ENCODE peak calls at places on chromosome 22, in nine cellular contexts. U is cardiac muscle cell, C is lung, B is breast epithelium, L is gastrocnemius medialis, F is brain microvascular endothelial cell, Q is aorta, N is LNCaP clone FGC, X is adipocyte. J is an unnamed sample.
A peak's percentile ranks its signal among the peaks of the same experiment; 100 is the strongest.

GRCh38 chr22:28441720-28442263 is 237.8 kb downstream of the TTC28 start:
- DNase-seq in B (no peak), U (peak; percentile 23), Q (no peak), C (no peak), F (no peak), X (peak; percentile 44), N (no peak), L (no peak), J (no peak)

GRCh38 chr22:48647606-48648515 is 1179.8 kb downstream of the BRD1 start:
- DNase-seq in L (no peak), F (no peak), X (no peak), C (no peak), B (no peak), Q (no peak), U (no peak), N (no peak), J (no peak)

GRCh38 chr22:37634505-37635002 is 4.9 kb upstream of the SH3BP1 start:
- DNase-seq in Q (no peak), B (no peak), L (no peak), X (peak; percentile 24), U (no peak), N (no peak), C (no peak), F (no peak), J (no peak)

GRCh38 chr22:37627545-37627944 is 11.9 kb upstream of the SH3BP1 start:
- DNase-seq in C (no peak), N (no peak), L (no peak), U (no peak), Q (no peak), X (no peak), B (no peak), F (no peak), J (no peak)

GRCh38 chr22:24101966-24102365 is 79.3 kb upstream of the SUSD2 start:
- DNase-seq in U (no peak), F (no peak), Q (peak; percentile 43), C (no peak), B (no peak), L (no peak), X (no peak), N (no peak), J (no peak)

GRCh38 chr22:48268771-48269552 is 1506.5 kb downstream of the TBC1D22A start:
- DNase-seq in U (no peak), L (no peak), Q (no peak), B (no peak), X (no peak), N (no peak), C (peak; percentile 57), F (no peak), J (no peak)

GRCh38 chr22:19174106-19175025 is 4.2 kb downstream of the SLC25A1 start:
- DNase-seq in B (peak; percentile 63), L (no peak), Q (peak; percentile 88), N (no peak), U (no peak), X (peak; percentile 56), C (no peak), F (peak; percentile 50), J (peak; percentile 67)

GRCh38 chr22:50542416-50542927 is 3.2 kb upstream of the KLHDC7B start:
- DNase-seq in Q (no peak), U (no peak), B (no peak), X (no peak), F (no peak), C (peak; percentile 59), L (no peak), N (no peak), J (no peak)

GRCh38 chr22:22935056-22935545 is 47.5 kb downstream of the IGLL5 start:
- DNase-seq in F (no peak), Q (no peak), N (no peak), U (no peak), X (no peak), B (no peak), L (no peak), C (no peak), J (no peak)

GRCh38 chr22:35489225-35489624 is 51.4 kb upstream of the RASD2 start:
- DNase-seq in Q (no peak), N (no peak), C (no peak), X (no peak), B (no peak), L (no peak), F (no peak), U (no peak), J (no peak)

GRCh38 chr22:36055376-36056310 is 27.0 kb upstream of the RBFOX2 start:
- DNase-seq in U (no peak), Q (no peak), N (no peak), X (peak; percentile 83), C (no peak), L (no peak), B (no peak), F (peak; percentile 61), J (peak; percentile 75)

GRCh38 chr22:26474687-26475086 is 8.9 kb downstream of the HPS4 start:
- DNase-seq in X (no peak), U (no peak), L (no peak), B (no peak), F (no peak), N (no peak), Q (no peak), C (no peak), J (no peak)

DNA sequence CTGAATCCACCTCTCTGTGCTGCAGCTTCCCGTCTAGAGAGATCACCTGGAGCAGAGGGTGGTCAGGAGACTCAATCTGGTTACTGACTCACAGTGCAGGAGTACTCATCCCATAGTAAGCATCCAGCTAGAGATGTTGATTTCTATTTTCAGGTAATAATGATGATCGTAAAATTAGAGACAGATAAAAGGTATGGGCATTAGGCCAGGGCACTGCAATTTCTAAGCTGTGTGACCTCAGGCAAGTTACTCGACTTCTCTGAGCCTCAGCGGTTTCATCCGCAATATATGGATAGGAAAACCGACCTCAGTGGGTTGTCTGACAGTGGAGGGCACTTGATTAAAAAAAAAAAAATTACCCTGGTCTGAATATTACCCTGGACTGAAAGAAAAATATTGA is 13.8 kb upstream of the SAMM50 start:
- DNase-seq in Q (no peak), C (no peak), F (no peak), U (no peak), N (no peak), L (no peak), B (no peak), X (no peak), J (no peak)
- H3K4me3 ChIP-seq in Q (no peak overlapping the region), C (no peak overlapping the region), F (no peak overlapping the region), U (no peak overlapping the region), N (no peak overlapping the region), L (no peak overlapping the region), B (no peak overlapping the region), X (no peak overlapping the region), J (no peak overlapping the region)

GRCh38 chr22:45684752-45685359 is 13.2 kb downstream of the ATXN10 start:
- DNase-seq in L (no peak), F (no peak), U (no peak), B (no peak), C (no peak), Q (no peak), X (no peak), N (no peak), J (no peak)
- H3K4me3 ChIP-seq in L (no peak overlapping the region), F (no peak overlapping the region), U (no peak overlapping the region), B (no peak overlapping the region), C (no peak overlapping the region), Q (no peak overlapping the region), X (no peak overlapping the region), N (no peak overlapping the region), J (no peak overlapping the region)

GRCh38 chr22:40606306-40606705 is 30.2 kb downstream of the MRTFA start:
- DNase-seq in F (no peak), N (no peak), X (no peak), U (no peak), L (no peak), C (no peak), Q (no peak), B (no peak), J (peak; percentile 56)
- H3K4me3 ChIP-seq in F (no peak overlapping the region), N (no peak overlapping the region), X (no peak overlapping the region), U (no peak overlapping the region), L (no peak overlapping the region), C (no peak overlapping the region), Q (no peak overlapping the region), B (no peak overlapping the region), J (no peak overlapping the region)

GRCh38 chr22:30970356-30970746 is 1.3 kb downstream of the TUG1 start:
- DNase-seq in X (peak; percentile 4), B (no peak), U (no peak), F (no peak), C (no peak), N (no peak), L (no peak), Q (no peak), J (no peak)
- H3K4me3 ChIP-seq in X (peak overlapping the region; percentile 87), B (peak overlapping the region; percentile 84), U (peak overlapping the region; percentile 81), F (peak overlapping the region; percentile 73), C (peak overlapping the region; percentile 89), N (peak overlapping the region; percentile 81), L (peak overlapping the region; percentile 61), Q (peak overlapping the region; percentile 70), J (peak overlapping the region; percentile 62)

GRCh38 chr22:25112538-25113253 is 87.0 kb upstream of the CRYBB3 start:
- DNase-seq in B (no peak), C (no peak), L (peak; percentile 81), U (no peak), Q (no peak), X (no peak), N (no peak), F (no peak), J (no peak)
- H3K4me3 ChIP-seq in B (peak overlapping the region; percentile 40), C (peak overlapping the region; percentile 3), L (peak overlapping the region; percentile 80), U (no peak overlapping the region), Q (no peak overlapping the region), X (no peak overlapping the region), N (peak overlapping the region; percentile 64), F (no peak overlapping the region), J (no peak overlapping the region)

GRCh38 chr22:44668190-44668885 is 33.7 kb upstream of the PRR5 start:
- DNase-seq in C (no peak), X (peak; percentile 77), F (no peak), L (no peak), U (peak; percentile 68), B (no peak), N (no peak), Q (peak; percentile 75), J (no peak)

GRCh38 chr22:44670220-44670983 is 31.6 kb upstream of the PRR5 start:
- DNase-seq in X (no peak), L (no peak), F (no peak), C (no peak), B (no peak), U (no peak), Q (no peak), N (no peak), J (no peak)

GRCh38 chr22:44668886-44669724 is 32.9 kb upstream of the PRR5 start:
- DNase-seq in N (no peak), B (no peak), Q (peak; percentile 62), U (no peak), F (no peak), X (peak; percentile 50), L (no peak), C (no peak), J (no peak)

GRCh38 chr22:44667829-44668189 is 34.2 kb upstream of the PRR5 start:
- DNase-seq in U (no peak), X (peak; percentile 38), F (no peak), L (no peak), C (no peak), B (no peak), N (no peak), Q (peak; percentile 39), J (no peak)

GRCh38 chr22:44669725-44670027 is 32.3 kb upstream of the PRR5 start:
- DNase-seq in N (no peak), L (no peak), F (no peak), Q (peak; percentile 34), B (no peak), U (peak; percentile 47), C (no peak), X (peak; percentile 60), J (no peak)
- H3K4me3 ChIP-seq in N (peak overlapping the region; percentile 56), L (no peak overlapping the region), F (no peak overlapping the region), Q (no peak overlapping the region), B (peak overlapping the region; percentile 61), U (no peak overlapping the region), C (no peak overlapping the region), X (peak overlapping the region; percentile 89), J (peak overlapping the region; percentile 47)

J was measured in HFF-Myc.